ENCODE peak calls at places on chromosomes 2 and 18, in seven cellular contexts. One of them, this sample, is unnamed.

GRCh38 chr2:158936978-158937377 is 31.5 kb upstream of the TANC1 start:
- DNase-seq in fibroblast of mammary gland: peak
- DNase-seq in colonic mucosa: no peak
- DNase-seq in cardiac muscle cell: peak
- DNase-seq in psoas muscle: no peak
- DNase-seq in mucosa of descending colon: no peak
- DNase-seq in Peyer's patch: no peak
- DNase-seq in this sample: no peak

GRCh38 chr2:185644828-185645227 is 93.8 kb upstream of the FSIP2 start:
- DNase-seq in fibroblast of mammary gland: no peak
- DNase-seq in colonic mucosa: no peak
- DNase-seq in cardiac muscle cell: no peak
- DNase-seq in psoas muscle: no peak
- DNase-seq in mucosa of descending colon: no peak
- DNase-seq in Peyer's patch: no peak
- DNase-seq in this sample: no peak

GRCh38 chr18:12883003-12883683 is 894 bp downstream of the PTPN2 start:
- DNase-seq in fibroblast of mammary gland: no peak
- DNase-seq in colonic mucosa: peak
- DNase-seq in cardiac muscle cell: no peak
- DNase-seq in psoas muscle: no peak
- DNase-seq in mucosa of descending colon: no peak
- DNase-seq in Peyer's patch: no peak
- DNase-seq in this sample: no peak

GRCh38 chr2:135974036-135974435 is 11.4 kb downstream of the DARS1 start:
- DNase-seq in fibroblast of mammary gland: no peak
- DNase-seq in colonic mucosa: no peak
- DNase-seq in cardiac muscle cell: no peak
- DNase-seq in psoas muscle: no peak
- DNase-seq in mucosa of descending colon: no peak
- DNase-seq in Peyer's patch: no peak
- DNase-seq in this sample: no peak

GRCh38 chr2:216142540-216142939 is 33.4 kb downstream of the XRCC5 start:
- DNase-seq in fibroblast of mammary gland: peak
- DNase-seq in colonic mucosa: no peak
- DNase-seq in cardiac muscle cell: no peak
- DNase-seq in psoas muscle: no peak
- DNase-seq in mucosa of descending colon: no peak
- DNase-seq in Peyer's patch: no peak
- DNase-seq in this sample: no peak

GRCh38 chr2:20299113-20299512 is 51.5 kb downstream of the PUM2 start:
- DNase-seq in fibroblast of mammary gland: peak
- DNase-seq in colonic mucosa: no peak
- DNase-seq in cardiac muscle cell: no peak
- DNase-seq in psoas muscle: no peak
- DNase-seq in mucosa of descending colon: no peak
- DNase-seq in Peyer's patch: no peak
- DNase-seq in this sample: no peak

GRCh38 chr2:60510713-60511112 is 42.7 kb downstream of the BCL11A start:
- DNase-seq in fibroblast of mammary gland: no peak
- DNase-seq in colonic mucosa: no peak
- DNase-seq in cardiac muscle cell: no peak
- DNase-seq in psoas muscle: no peak
- DNase-seq in mucosa of descending colon: no peak
- DNase-seq in Peyer's patch: no peak
- DNase-seq in this sample: no peak

GRCh38 chr2:210606001-210606400 is 49.6 kb downstream of the CPS1 start:
- DNase-seq in fibroblast of mammary gland: no peak
- DNase-seq in colonic mucosa: no peak
- DNase-seq in cardiac muscle cell: no peak
- DNase-seq in psoas muscle: no peak
- DNase-seq in mucosa of descending colon: no peak
- DNase-seq in Peyer's patch: no peak
- DNase-seq in this sample: no peak

GRCh38 chr2:108586631-108587030 is 52.4 kb downstream of the LIMS1 start:
- DNase-seq in fibroblast of mammary gland: no peak
- DNase-seq in colonic mucosa: no peak
- DNase-seq in cardiac muscle cell: no peak
- DNase-seq in psoas muscle: no peak
- DNase-seq in mucosa of descending colon: no peak
- DNase-seq in Peyer's patch: no peak
- DNase-seq in this sample: no peak

GRCh38 chr2:197107291-197108269 is 181.1 kb upstream of the PGAP1 start:
- DNase-seq in fibroblast of mammary gland: peak
- DNase-seq in colonic mucosa: no peak
- DNase-seq in cardiac muscle cell: peak
- DNase-seq in psoas muscle: peak
- DNase-seq in mucosa of descending colon: no peak
- DNase-seq in Peyer's patch: no peak
- DNase-seq in this sample: no peak

GRCh38 chr18:59691996-59692395 is 5.2 kb downstream of the CCBE1 start:
- DNase-seq in fibroblast of mammary gland: peak
- DNase-seq in colonic mucosa: no peak
- DNase-seq in cardiac muscle cell: no peak
- DNase-seq in psoas muscle: no peak
- DNase-seq in mucosa of descending colon: no peak
- DNase-seq in Peyer's patch: no peak
- DNase-seq in this sample: no peak

GRCh38 chr2:109497911-109498870 is 115.6 kb downstream of the SEPTIN10 start:
- DNase-seq in fibroblast of mammary gland: no peak
- DNase-seq in colonic mucosa: no peak
- DNase-seq in cardiac muscle cell: peak
- DNase-seq in psoas muscle: no peak
- DNase-seq in mucosa of descending colon: no peak
- DNase-seq in Peyer's patch: no peak
- DNase-seq in this sample: no peak

GRCh38 chr2:36371963-36372391 is 16.4 kb downstream of the CRIM1 start:
- DNase-seq in fibroblast of mammary gland: peak
- DNase-seq in colonic mucosa: no peak
- DNase-seq in cardiac muscle cell: peak
- DNase-seq in psoas muscle: no peak
- DNase-seq in mucosa of descending colon: no peak
- DNase-seq in Peyer's patch: no peak
- DNase-seq in this sample: no peak

GRCh38 chr2:68734688-68735525 is at the start of gene ARHGAP25:
- DNase-seq in fibroblast of mammary gland: no peak
- DNase-seq in colonic mucosa: peak
- DNase-seq in cardiac muscle cell: no peak
- DNase-seq in psoas muscle: no peak
- DNase-seq in mucosa of descending colon: peak
- DNase-seq in Peyer's patch: no peak
- DNase-seq in this sample: no peak

GRCh38 chr2:20608666-20609348 is 42.1 kb downstream of the HS1BP3 start:
- DNase-seq in fibroblast of mammary gland: no peak
- DNase-seq in colonic mucosa: no peak
- DNase-seq in cardiac muscle cell: no peak
- DNase-seq in psoas muscle: peak
- DNase-seq in mucosa of descending colon: no peak
- DNase-seq in Peyer's patch: peak
- DNase-seq in this sample: no peak

DNA sequence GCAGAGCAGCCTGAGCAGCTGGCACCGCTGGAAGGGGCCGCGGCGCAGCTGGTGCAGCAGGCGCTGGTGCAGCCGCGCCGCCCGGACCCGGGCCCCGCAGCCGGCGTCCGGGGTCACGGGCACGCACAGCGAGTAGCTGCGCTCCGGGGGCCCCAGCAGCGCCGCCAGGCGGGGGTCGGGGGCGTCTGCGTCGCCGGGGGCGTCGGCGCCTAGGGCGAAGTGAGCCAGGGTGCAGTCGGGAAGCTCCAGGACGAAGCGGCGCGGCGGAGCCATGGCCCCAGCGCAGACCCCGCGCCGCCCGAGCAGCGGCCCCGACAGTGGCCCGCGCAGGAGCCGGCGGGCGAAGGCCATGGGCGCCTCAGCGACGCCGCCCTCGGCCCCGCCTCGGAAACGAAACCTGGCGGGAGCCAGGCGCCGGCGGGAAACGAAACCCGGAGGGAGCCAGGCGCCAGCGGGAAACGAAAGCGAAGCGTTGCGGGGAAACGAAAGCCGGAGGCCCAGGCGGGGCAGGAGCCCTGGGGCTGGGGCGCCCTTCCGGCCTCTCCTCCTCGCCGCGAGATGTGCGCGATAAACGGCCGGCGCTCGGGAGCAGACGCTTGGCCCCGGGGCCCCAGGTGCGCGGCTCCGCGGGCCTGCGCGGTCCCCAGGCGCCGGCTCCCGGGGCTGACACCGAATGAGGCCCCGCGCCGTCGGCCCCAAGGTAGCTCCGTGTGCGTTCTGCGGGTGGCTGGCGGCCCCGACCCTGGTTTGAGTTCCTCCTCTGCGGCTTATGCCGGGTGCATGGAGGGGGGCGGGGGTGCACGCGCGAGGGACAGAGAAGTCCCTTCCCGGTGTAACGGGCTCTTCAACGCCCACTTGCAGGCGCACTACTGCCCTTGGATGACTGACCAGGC is at the start of gene CMPK2:
- DNase-seq in fibroblast of mammary gland: peak
- DNase-seq in colonic mucosa: peak
- DNase-seq in cardiac muscle cell: peak
- DNase-seq in psoas muscle: peak
- DNase-seq in mucosa of descending colon: peak
- DNase-seq in Peyer's patch: peak
- DNase-seq in this sample: peak
- TF ChIP-seq CTCF in fibroblast of mammary gland: no peak
- TF ChIP-seq CTCF in colonic mucosa: no peak
- TF ChIP-seq CTCF in cardiac muscle cell: no peak
- TF ChIP-seq CTCF in psoas muscle: peak
- TF ChIP-seq CTCF in mucosa of descending colon: no peak
- TF ChIP-seq CTCF in Peyer's patch: peak
- TF ChIP-seq CTCF in this sample: no peak

GRCh38 chr2:207504513-207505171 is 25.1 kb upstream of the CREB1 start:
- DNase-seq in fibroblast of mammary gland: peak
- DNase-seq in colonic mucosa: no peak
- DNase-seq in cardiac muscle cell: peak
- DNase-seq in psoas muscle: no peak
- DNase-seq in mucosa of descending colon: no peak
- DNase-seq in Peyer's patch: no peak
- DNase-seq in this sample: no peak
- H3K4me3 ChIP-seq in fibroblast of mammary gland: no peak
- H3K4me3 ChIP-seq in colonic mucosa: no peak
- H3K4me3 ChIP-seq in cardiac muscle cell: no peak
- H3K4me3 ChIP-seq in psoas muscle: no peak
- H3K4me3 ChIP-seq in mucosa of descending colon: no peak
- H3K4me3 ChIP-seq in Peyer's patch: no peak
- H3K4me3 ChIP-seq in this sample: no peak

DNA sequence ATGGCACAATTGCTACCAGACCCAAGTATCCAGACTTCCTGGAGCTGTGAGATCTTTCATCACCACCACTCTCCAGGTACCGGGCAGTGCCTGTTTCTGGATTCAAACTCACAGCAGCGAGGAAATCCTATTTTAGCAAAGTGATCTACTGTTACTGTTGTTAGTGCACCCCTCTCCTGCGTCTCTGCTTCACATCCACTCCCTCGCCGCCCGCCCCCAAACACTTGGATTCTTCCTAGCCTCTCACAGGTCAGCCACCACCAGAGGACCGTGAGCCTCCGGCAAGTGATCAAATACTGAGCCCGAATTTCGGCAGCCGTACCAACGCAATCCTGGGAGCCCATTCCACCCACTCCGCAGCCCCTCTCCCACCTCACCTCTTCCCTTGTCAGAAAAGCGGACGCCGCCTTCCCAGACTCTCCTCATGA is 519 bp downstream of the METTL4 start:
- DNase-seq in fibroblast of mammary gland: peak
- DNase-seq in colonic mucosa: peak
- DNase-seq in cardiac muscle cell: peak
- DNase-seq in psoas muscle: peak
- DNase-seq in mucosa of descending colon: peak
- DNase-seq in Peyer's patch: peak
- DNase-seq in this sample: peak
- TF ChIP-seq CTCF in fibroblast of mammary gland: peak
- TF ChIP-seq CTCF in colonic mucosa: no peak
- TF ChIP-seq CTCF in cardiac muscle cell: no peak
- TF ChIP-seq CTCF in psoas muscle: peak
- TF ChIP-seq CTCF in mucosa of descending colon: no peak
- TF ChIP-seq CTCF in Peyer's patch: peak
- TF ChIP-seq CTCF in this sample: no peak

GRCh38 chr2:38751847-38752410 is 768 bp upstream of the SRSF7 start:
- DNase-seq in fibroblast of mammary gland: peak
- DNase-seq in colonic mucosa: no peak
- DNase-seq in cardiac muscle cell: no peak
- DNase-seq in psoas muscle: no peak
- DNase-seq in mucosa of descending colon: no peak
- DNase-seq in Peyer's patch: no peak
- DNase-seq in this sample: no peak

GRCh38 chr2:38750011-38750792 is 959 bp downstream of the SRSF7 start:
- DNase-seq in fibroblast of mammary gland: peak
- DNase-seq in colonic mucosa: peak
- DNase-seq in cardiac muscle cell: peak
- DNase-seq in psoas muscle: peak
- DNase-seq in mucosa of descending colon: peak
- DNase-seq in Peyer's patch: peak
- DNase-seq in this sample: peak

GRCh38 chr2:38750793-38751042 is 443 bp downstream of the SRSF7 start:
- DNase-seq in fibroblast of mammary gland: no peak
- DNase-seq in colonic mucosa: peak
- DNase-seq in cardiac muscle cell: no peak
- DNase-seq in psoas muscle: peak
- DNase-seq in mucosa of descending colon: peak
- DNase-seq in Peyer's patch: no peak
- DNase-seq in this sample: peak

GRCh38 chr2:38748857-38749804 is 2.0 kb downstream of the SRSF7 start:
- DNase-seq in fibroblast of mammary gland: no peak
- DNase-seq in colonic mucosa: no peak
- DNase-seq in cardiac muscle cell: no peak
- DNase-seq in psoas muscle: no peak
- DNase-seq in mucosa of descending colon: no peak
- DNase-seq in Peyer's patch: no peak
- DNase-seq in this sample: no peak

GRCh38 chr2:38751043-38751846 is at the start of gene SRSF7:
- DNase-seq in fibroblast of mammary gland: peak
- DNase-seq in colonic mucosa: peak
- DNase-seq in cardiac muscle cell: peak
- DNase-seq in psoas muscle: peak
- DNase-seq in mucosa of descending colon: peak
- DNase-seq in Peyer's patch: peak
- DNase-seq in this sample: peak
- H3K4me3 ChIP-seq in fibroblast of mammary gland: peak
- H3K4me3 ChIP-seq in colonic mucosa: peak
- H3K4me3 ChIP-seq in cardiac muscle cell: peak
- H3K4me3 ChIP-seq in psoas muscle: peak
- H3K4me3 ChIP-seq in mucosa of descending colon: peak
- H3K4me3 ChIP-seq in Peyer's patch: peak
- H3K4me3 ChIP-seq in this sample: peak

This sample was measured in kidney.